ENCODE peak calls at places on chromosomes 7 and 10, in eight cellular contexts. B, U, T, C, N, P, F and Q are unnamed samples.

GRCh38 chr10:119377905-119378736 is 164.4 kb downstream of the RGS10 start:
- DNase-seq in N (no peak), C (no peak), B (no peak), U (no peak), F (no peak), P (no peak), T (no peak), Q (no peak)

GRCh38 chr7:7175075-7175695 is 7.2 kb upstream of the C1GALT1 start:
- DNase-seq in N (peak), C (no peak), U (no peak), F (no peak), B (no peak), T (peak), P (no peak), Q (no peak)

GRCh38 chr7:92834661-92835139 is 1.7 kb downstream of the CDK6 start:
- DNase-seq in U (no peak), N (no peak), C (no peak), P (no peak), F (peak), B (peak), T (peak), Q (peak)

GRCh38 chr7:14759785-14760184 is 142.8 kb downstream of the DGKB start:
- DNase-seq in U (no peak), C (no peak), T (no peak), P (no peak), F (no peak), B (peak), N (no peak), Q (no peak)

GRCh38 chr10:118841881-118842605 is 87.3 kb upstream of the CACUL1 start:
- DNase-seq in F (no peak), N (no peak), T (no peak), P (no peak), B (no peak), U (no peak), C (no peak), Q (no peak)

GRCh38 chr10:132392811-132393694 is 3.9 kb upstream of the PWWP2B start:
- DNase-seq in F (no peak), P (no peak), T (no peak), B (peak), N (peak), C (peak), U (peak), Q (no peak)

GRCh38 chr10:134205-134742 is 981 bp upstream of the ZMYND11 start:
- DNase-seq in U (peak), C (peak), B (peak), T (peak), P (peak), F (peak), N (peak), Q (no peak)

GRCh38 chr7:150976529-150977381 is 1.4 kb downstream of the KCNH2 start:
- DNase-seq in N (no peak), B (no peak), C (no peak), U (no peak), T (no peak), P (no peak), F (no peak), Q (no peak)

GRCh38 chr7:78015574-78016260 is 217.1 kb downstream of the PHTF2 start:
- DNase-seq in P (no peak), F (no peak), C (no peak), T (no peak), U (no peak), N (no peak), B (no peak), Q (no peak)

GRCh38 chr7:31955021-31955420 is 115.2 kb downstream of the PDE1C start:
- DNase-seq in B (peak), C (no peak), F (no peak), T (no peak), N (no peak), U (no peak), P (no peak), Q (no peak)

GRCh38 chr10:110163192-110163773 is 44.1 kb upstream of the MXI1 start:
- DNase-seq in C (no peak), U (no peak), B (no peak), F (no peak), T (no peak), P (no peak), N (no peak), Q (no peak)

GRCh38 chr7:13240349-13240748 is 552.9 kb downstream of the ARL4A start:
- DNase-seq in B (peak), F (no peak), C (peak), N (peak), P (no peak), U (peak), T (peak), Q (no peak)

GRCh38 chr7:83410989-83411591 is 237.8 kb downstream of the SEMA3E start:
- DNase-seq in N (peak), T (no peak), F (no peak), P (no peak), B (peak), U (peak), C (peak), Q (no peak)

GRCh38 chr7:67593807-67594206 is 597.2 kb downstream of the TYW1 start:
- DNase-seq in F (no peak), N (no peak), C (no peak), B (no peak), U (no peak), T (no peak), P (no peak), Q (no peak)

GRCh38 chr7:81484266-81484665 is 285.6 kb downstream of the HGF start:
- DNase-seq in N (peak), U (peak), B (no peak), F (no peak), C (no peak), T (no peak), P (no peak), Q (peak)

GRCh38 chr10:7408003-7408493 is 2.8 kb downstream of the SFMBT2 start:
- DNase-seq in C (no peak), B (no peak), N (peak), F (peak), T (no peak), P (no peak), U (no peak), Q (peak)

GRCh38 chr10:57955076-57955475 is 312.6 kb downstream of the IPMK start:
- DNase-seq in F (no peak), C (no peak), P (no peak), U (peak), B (no peak), T (no peak), N (peak), Q (no peak)

GRCh38 chr7:79063019-79063698 is 390.3 kb downstream of the MAGI2 start:
- DNase-seq in U (peak), F (no peak), B (no peak), N (no peak), C (no peak), T (no peak), P (no peak), Q (no peak)
- TF ChIP-seq CTCF in U (peak), F (no peak), B (peak), N (no peak), C (no peak), T (peak), P (no peak), Q (peak)

DNA sequence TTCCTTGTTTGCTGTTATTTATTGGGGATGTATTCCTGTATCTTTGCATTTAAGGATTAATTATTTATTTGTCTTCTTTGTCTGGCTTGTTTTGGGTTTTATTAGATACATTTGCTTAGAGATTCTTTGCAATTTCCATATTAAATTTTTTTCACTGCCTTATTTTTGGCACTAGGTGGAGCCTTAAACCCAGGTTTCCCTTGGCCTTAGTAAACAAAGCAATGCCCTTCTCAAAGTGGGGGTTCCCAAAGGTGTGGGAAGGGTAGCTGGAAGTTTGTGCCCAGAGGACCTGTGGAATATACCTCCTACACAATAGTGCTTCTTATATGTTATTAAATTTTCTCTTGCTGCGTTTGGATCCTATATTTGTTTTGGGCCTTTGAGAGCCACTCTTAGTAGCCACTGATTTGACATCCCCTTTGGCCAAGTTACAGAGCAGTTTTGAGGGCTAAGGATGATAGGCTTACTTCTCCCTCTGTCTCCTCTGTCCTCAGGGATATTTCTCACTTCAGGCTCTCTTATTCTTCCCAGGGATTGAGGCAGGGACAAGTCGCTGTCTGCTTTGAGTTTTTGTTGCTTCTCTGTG is 162.3 kb downstream of the ITGB1 start:
- DNase-seq in P (no peak), U (peak), B (peak), N (peak), T (no peak), F (no peak), C (no peak), Q (no peak)
- TF ChIP-seq CTCF in P (peak), U (peak), B (peak), N (peak), T (peak), F (peak), C (peak), Q (peak)

GRCh38 chr7:135232720-135233119 is 918 bp upstream of the STRA8 start:
- DNase-seq in P (no peak), B (no peak), C (no peak), T (no peak), U (no peak), N (no peak), F (no peak), Q (no peak)
- TF ChIP-seq CTCF in P (no peak), B (peak), C (peak), T (peak), U (no peak), N (no peak), F (no peak), Q (no peak)

GRCh38 chr7:117153016-117153415 is 169.8 kb downstream of the WNT2 start:
- DNase-seq in F (no peak), N (no peak), B (no peak), U (no peak), T (no peak), C (no peak), P (no peak), Q (no peak)

GRCh38 chr7:117145952-117146475 is 176.8 kb downstream of the WNT2 start:
- DNase-seq in C (no peak), B (no peak), T (no peak), P (no peak), U (no peak), F (no peak), N (no peak), Q (no peak)

GRCh38 chr7:117152213-117153007 is 170.4 kb downstream of the WNT2 start:
- DNase-seq in C (no peak), U (no peak), T (no peak), P (no peak), B (no peak), F (no peak), N (no peak), Q (no peak)

GRCh38 chr7:117149692-117150091 is 173.2 kb downstream of the WNT2 start:
- DNase-seq in B (no peak), U (no peak), P (no peak), T (no peak), F (no peak), C (no peak), N (no peak), Q (no peak)

DNA sequence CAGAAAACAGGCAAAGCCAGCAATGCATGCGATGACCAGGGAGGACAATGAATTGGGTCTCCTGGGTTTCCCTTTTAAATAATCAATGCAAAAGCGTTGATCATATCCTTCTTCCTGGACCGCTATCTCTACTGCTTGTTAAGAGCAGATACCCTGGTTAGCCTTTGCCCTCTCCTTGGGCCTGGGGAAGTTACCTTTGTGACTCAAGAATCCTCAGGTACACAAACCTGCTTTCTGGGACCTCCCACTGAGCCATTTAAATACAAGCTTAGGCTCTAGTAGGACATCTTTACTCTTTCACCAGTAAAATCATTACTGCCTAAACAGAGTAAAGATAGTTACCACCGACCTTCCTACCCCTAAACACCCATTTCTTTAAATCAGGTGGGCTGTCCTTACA is 173.9 kb downstream of the WNT2 start:
- DNase-seq in F (no peak), P (no peak), U (no peak), C (no peak), T (no peak), N (no peak), B (no peak), Q (no peak)
- TF ChIP-seq CTCF in F (no peak), P (no peak), U (no peak), C (no peak), T (no peak), N (no peak), B (no peak), Q (no peak)

GRCh38 chr7:28840515-28841125 is 117.5 kb downstream of the TRIL start:
- DNase-seq in C (no peak), P (no peak), B (peak), F (no peak), N (peak), T (no peak), U (no peak), Q (no peak)
- TF ChIP-seq CTCF in C (peak), P (no peak), B (peak), F (no peak), N (peak), T (peak), U (peak), Q (peak)

GRCh38 chr7:133742709-133743538 is 384.2 kb upstream of the LRGUK start:
- DNase-seq in B (peak), T (no peak), C (no peak), U (peak), P (no peak), F (no peak), N (peak), Q (peak)
- TF ChIP-seq CTCF in B (peak), T (peak), C (peak), U (peak), P (no peak), F (no peak), N (peak), Q (peak)

GRCh38 chr7:157844611-157845010 is 507.8 kb downstream of the DNAJB6 start:
- DNase-seq in N (no peak), B (no peak), T (no peak), U (no peak), F (no peak), P (no peak), C (no peak), Q (no peak)

GRCh38 chr7:157846281-157846680 is 509.5 kb downstream of the DNAJB6 start:
- DNase-seq in F (no peak), T (no peak), B (no peak), C (no peak), N (no peak), U (no peak), P (no peak), Q (no peak)

GRCh38 chr7:157845203-157845810 is 508.5 kb downstream of the DNAJB6 start:
- DNase-seq in C (no peak), P (no peak), N (no peak), F (no peak), T (no peak), B (peak), U (no peak), Q (no peak)

GRCh38 chr7:157843336-157844140 is 506.7 kb downstream of the DNAJB6 start:
- DNase-seq in P (no peak), N (no peak), C (no peak), B (no peak), F (no peak), T (no peak), U (no peak), Q (no peak)

DNA sequence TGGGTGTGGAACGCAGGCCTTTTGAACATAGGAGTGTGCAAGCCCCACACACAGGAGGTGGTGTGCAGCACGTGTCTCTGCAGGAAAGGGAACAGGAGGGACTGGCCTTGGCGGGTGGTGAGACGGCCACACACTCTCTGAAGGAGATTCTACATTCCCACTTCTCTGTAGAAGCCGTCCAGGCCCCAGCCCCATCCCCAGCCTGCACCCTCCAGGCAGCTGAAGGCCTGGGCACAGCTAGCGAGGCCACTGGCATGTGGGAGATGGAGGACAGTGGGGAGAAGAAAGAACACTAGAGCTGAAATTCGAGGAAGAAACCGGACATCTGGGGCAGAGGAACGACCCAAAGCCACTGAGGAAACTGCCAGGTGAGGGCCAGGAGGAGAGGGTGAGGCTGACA is 507.3 kb downstream of the DNAJB6 start:
- DNase-seq in T (no peak), C (no peak), P (no peak), U (no peak), N (no peak), B (no peak), F (no peak), Q (no peak)
- TF ChIP-seq CTCF in T (no peak), C (no peak), P (no peak), U (no peak), N (no peak), B (no peak), F (no peak), Q (no peak)

DNA sequence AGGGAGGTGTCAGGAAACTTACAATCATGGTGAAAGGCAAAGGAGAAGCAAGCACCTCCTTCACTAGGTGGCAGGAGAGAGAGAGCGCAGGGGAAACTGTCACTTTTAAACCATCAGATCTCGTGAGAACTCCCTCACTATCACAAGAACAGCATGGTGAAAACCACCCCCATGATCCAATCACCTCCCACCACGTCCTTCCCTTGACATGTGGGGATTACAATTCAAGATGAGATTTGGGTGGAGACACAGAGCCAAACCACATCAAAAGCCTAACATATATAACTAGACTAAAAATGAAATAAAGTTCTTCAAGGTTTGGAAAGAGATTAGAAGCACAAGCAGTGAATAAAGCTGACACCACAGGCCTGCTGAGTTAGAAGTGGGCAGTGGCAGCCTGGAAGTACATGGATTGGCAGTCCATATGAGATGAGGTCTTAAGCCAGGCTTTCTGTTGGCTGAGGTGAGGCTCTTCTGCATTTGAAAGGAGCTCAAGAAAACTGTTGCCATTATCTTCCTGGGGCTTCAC is 96.4 kb upstream of the MDFIC start:
- DNase-seq in P (no peak), U (no peak), N (no peak), T (no peak), B (no peak), F (no peak), C (no peak), Q (no peak)
- TF ChIP-seq CTCF in P (no peak), U (no peak), N (no peak), T (no peak), B (no peak), F (no peak), C (no peak), Q (no peak)

DNA sequence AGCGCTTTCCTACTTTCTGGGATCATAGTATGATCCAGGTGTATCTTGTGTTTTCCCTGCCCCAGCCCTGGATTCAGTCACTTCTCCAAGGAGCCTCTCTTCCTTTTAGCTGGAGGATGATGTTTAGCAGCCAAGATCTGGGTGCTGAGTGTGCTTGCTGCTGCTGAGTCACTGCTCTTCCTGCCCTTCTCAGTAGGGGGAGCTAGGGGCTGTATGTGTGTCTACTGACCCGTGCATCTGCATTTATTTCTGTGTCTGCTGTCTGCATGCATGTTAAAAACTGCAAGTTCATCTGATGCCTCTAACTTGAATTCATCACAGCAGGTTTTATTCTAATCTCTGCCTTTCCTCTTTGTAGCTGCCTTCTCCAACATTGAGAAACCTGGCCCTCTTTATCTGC is 31.6 kb downstream of the MGMT start:
- DNase-seq in F (no peak), P (no peak), C (no peak), N (no peak), U (no peak), B (no peak), T (no peak), Q (no peak)
- TF ChIP-seq CTCF in F (no peak), P (no peak), C (no peak), N (no peak), U (no peak), B (no peak), T (peak), Q (no peak)